ENCODE peak calls at places on chromosomes 3 and 15, in five cellular contexts. Y is lower lobe of right lung; X is left cardiac atrium; Q is IMR-90; M is stimulated activated naive CD8-positive, alpha-beta T cell treated with anti-CD3 and anti-CD28 coated beads, Interleukin-15, Interleukin-2, amounts not matched to agents 100 U/mL and 50 U/mL, for 24 hours. K is an unnamed sample.

GRCh38 chr15:51092480-51092879 is 2.2 kb downstream of the TNFAIP8L3 start:
- DNase-seq in X (no peak), Y (no peak), Q (no peak), M (no peak), K (no peak)

GRCh38 chr15:91866971-91867372 is 13.5 kb downstream of the SLCO3A1 start:
- DNase-seq in Q (no peak), Y (peak), M (no peak), X (peak), K (peak)

GRCh38 chr15:70669966-70670658 is 93.2 kb downstream of the UACA start:
- DNase-seq in Q (no peak), X (peak), Y (no peak), M (no peak), K (peak)

GRCh38 chr3:126655887-126656286 is 963 bp upstream of the TXNRD3 start:
- DNase-seq in Y (no peak), X (no peak), M (no peak), Q (no peak), K (no peak)

GRCh38 chr15:63497642-63498100 is 6.7 kb upstream of the USP3 start:
- DNase-seq in X (peak), M (peak), Y (peak), Q (no peak), K (no peak)

GRCh38 chr3:184565421-184566211 is 4.0 kb downstream of the EPHB3 start:
- DNase-seq in M (no peak), Q (peak), Y (peak), X (no peak), K (peak)

GRCh38 chr3:64042952-64043351 is 19.7 kb upstream of the PSMD6 start:
- DNase-seq in Q (no peak), X (no peak), M (no peak), Y (no peak), K (no peak)

GRCh38 chr3:129366312-129366831 is 62.1 kb downstream of the EFCAB12 start:
- DNase-seq in Y (no peak), Q (no peak), X (no peak), M (no peak), K (no peak)

GRCh38 chr3:52210550-52211046 is 12.6 kb downstream of the ALAS1 start:
- DNase-seq in Y (no peak), M (no peak), X (no peak), Q (peak), K (peak)

GRCh38 chr3:119305271-119305670 is 11.1 kb downstream of the ARHGAP31 start:
- DNase-seq in Q (no peak), Y (no peak), X (no peak), M (no peak), K (peak)

K was measured in cardiac fibroblast.